ENCODE peak calls at places on chromosomes 7 and 10, in eight cellular contexts. H is stimulated activated naive CD4-positive, alpha-beta T cell; M is GM18507; S is CD4-positive, CD25-positive, alpha-beta regulatory T cell; O is NCI-H1417; Z is T follicular helper cell; N is BJ; W is Peyer's patch. I is an unnamed sample.

GRCh38 chr7:74253331-74253730 is 868 bp downstream of the RFC2 start:
- DNase-seq in H (no peak), M (no peak), S (no peak), O (no peak), Z (no peak), N (no peak), W (no peak), I (no peak)

GRCh38 chr7:70694909-70695803 is 436.8 kb upstream of the GALNT17 start:
- DNase-seq in H (no peak), M (no peak), S (no peak), O (peak), Z (no peak), N (no peak), W (no peak), I (no peak)

GRCh38 chr10:121846555-121846954 is 81.3 kb downstream of the ATE1 start:
- DNase-seq in H (no peak), M (no peak), S (no peak), O (no peak), Z (no peak), N (no peak), W (no peak), I (no peak)

GRCh38 chr7:23117841-23118240 is 12.3 kb downstream of the KLHL7 start:
- DNase-seq in H (no peak), M (no peak), S (no peak), O (peak), Z (no peak), N (no peak), W (no peak), I (no peak)

GRCh38 chr10:78200686-78201085 is 167.0 kb downstream of the RPS24 start:
- DNase-seq in H (no peak), M (no peak), S (no peak), O (no peak), Z (no peak), N (no peak), W (no peak), I (no peak)

GRCh38 chr7:93055543-93056107 is 62.2 kb downstream of the SAMD9 start:
- DNase-seq in H (peak), M (peak), S (peak), O (peak), Z (no peak), N (no peak), W (no peak), I (no peak)

GRCh38 chr10:1642600-1643160 is 94.6 kb downstream of the ADARB2 start:
- DNase-seq in H (no peak), M (no peak), S (no peak), O (no peak), Z (no peak), N (no peak), W (no peak), I (no peak)

GRCh38 chr7:128353189-128353588 is 8.3 kb downstream of the PRRT4 start:
- DNase-seq in H (no peak), M (no peak), S (no peak), O (no peak), Z (no peak), N (no peak), W (no peak), I (no peak)

GRCh38 chr7:85972504-85973141 is 671.1 kb upstream of the GRM3 start:
- DNase-seq in H (no peak), M (no peak), S (no peak), O (no peak), Z (no peak), N (no peak), W (no peak), I (no peak)

GRCh38 chr7:93374345-93374940 is 142.3 kb downstream of the VPS50 start:
- DNase-seq in H (no peak), M (no peak), S (peak), O (peak), Z (no peak), N (peak), W (no peak), I (no peak)

GRCh38 chr10:125373546-125373945 is 213.2 kb upstream of the CTBP2 start:
- DNase-seq in H (no peak), M (no peak), S (no peak), O (no peak), Z (no peak), N (no peak), W (no peak), I (no peak)

GRCh38 chr7:150968698-150969482 is 9.2 kb downstream of the KCNH2 start:
- DNase-seq in H (no peak), M (no peak), S (no peak), O (peak), Z (no peak), N (no peak), W (no peak), I (no peak)

GRCh38 chr7:13911920-13912319 is 77.5 kb downstream of the ETV1 start:
- DNase-seq in H (no peak), M (no peak), S (no peak), O (peak), Z (no peak), N (no peak), W (no peak), I (no peak)

GRCh38 chr10:124279882-124280281 is 138.8 kb downstream of the OAT start:
- DNase-seq in H (no peak), M (no peak), S (no peak), O (no peak), Z (no peak), N (no peak), W (no peak), I (no peak)

GRCh38 chr10:128263891-128264688 is 137.9 kb upstream of the MKI67 start:
- DNase-seq in H (peak), M (no peak), S (peak), O (peak), Z (peak), N (no peak), W (peak), I (no peak)

GRCh38 chr10:102613761-102614160 is 30.5 kb upstream of the TRIM8 start:
- DNase-seq in H (no peak), M (no peak), S (no peak), O (no peak), Z (no peak), N (no peak), W (no peak), I (no peak)

GRCh38 chr10:91590904-91591791 is 41.7 kb downstream of the PPP1R3C start:
- DNase-seq in H (no peak), M (no peak), S (no peak), O (peak), Z (no peak), N (peak), W (peak), I (no peak)

GRCh38 chr10:18658301-18658991 is 785 bp upstream of the ARL5B start:
- DNase-seq in H (no peak), M (no peak), S (peak), O (peak), Z (no peak), N (no peak), W (no peak), I (peak)

GRCh38 chr10:57102234-57102633 is 741.2 kb upstream of the ZWINT start:
- DNase-seq in H (no peak), M (no peak), S (no peak), O (no peak), Z (no peak), N (no peak), W (no peak), I (no peak)

GRCh38 chr10:14093735-14094484 is 236.8 kb downstream of the FRMD4A start:
- DNase-seq in H (no peak), M (no peak), S (no peak), O (peak), Z (no peak), N (no peak), W (no peak), I (no peak)

GRCh38 chr7:15309891-15310290 is 251.9 kb downstream of the AGMO start:
- DNase-seq in H (no peak), M (no peak), S (no peak), O (no peak), Z (no peak), N (no peak), W (no peak), I (no peak)

GRCh38 chr7:111012799-111013675 is 77.9 kb upstream of the LRRN3 start:
- DNase-seq in H (peak), M (peak), S (peak), O (no peak), Z (no peak), N (no peak), W (no peak), I (peak)

GRCh38 chr10:5665380-5666323 is 743 bp downstream of the ASB13 start:
- DNase-seq in H (no peak), M (no peak), S (peak), O (peak), Z (no peak), N (no peak), W (no peak), I (no peak)

GRCh38 chr7:5001911-5002310 is 42.9 kb upstream of the MMD2 start:
- DNase-seq in H (no peak), M (no peak), S (no peak), O (no peak), Z (no peak), N (no peak), W (no peak), I (no peak)

GRCh38 chr10:18159596-18159995 is 19.4 kb downstream of the CACNB2 start:
- DNase-seq in H (no peak), M (no peak), S (no peak), O (no peak), Z (no peak), N (no peak), W (no peak), I (no peak)

GRCh38 chr7:55086413-55087201 is 67.8 kb downstream of the EGFR start:
- DNase-seq in H (no peak), M (peak), S (peak), O (no peak), Z (no peak), N (no peak), W (no peak), I (peak)

GRCh38 chr10:103120977-103121735 is 71.9 kb downstream of the NT5C2 start:
- DNase-seq in H (no peak), M (no peak), S (no peak), O (no peak), Z (no peak), N (no peak), W (no peak), I (no peak)

GRCh38 chr10:22573820-22574569 is 140.4 kb downstream of the PIP4K2A start:
- DNase-seq in H (no peak), M (no peak), S (peak), O (peak), Z (no peak), N (no peak), W (no peak), I (no peak)

GRCh38 chr10:29554660-29555059 is 80.1 kb downstream of the SVIL start:
- DNase-seq in H (no peak), M (no peak), S (no peak), O (no peak), Z (no peak), N (no peak), W (no peak), I (no peak)

GRCh38 chr7:80439894-80440811 is 71.7 kb downstream of the GNAT3 start:
- DNase-seq in H (no peak), M (no peak), S (no peak), O (no peak), Z (no peak), N (peak), W (no peak), I (no peak)

GRCh38 chr10:128526793-128527375 is 400.7 kb upstream of the MKI67 start:
- DNase-seq in H (no peak), M (no peak), S (no peak), O (peak), Z (no peak), N (no peak), W (no peak), I (no peak)

GRCh38 chr7:112204776-112205347 is 1.3 kb downstream of the DOCK4 start:
- DNase-seq in H (no peak), M (no peak), S (peak), O (peak), Z (no peak), N (no peak), W (no peak), I (no peak)

GRCh38 chr7:82247814-82248433 is 195.7 kb downstream of the CACNA2D1 start:
- DNase-seq in H (no peak), M (no peak), S (no peak), O (no peak), Z (no peak), N (no peak), W (no peak), I (no peak)

GRCh38 chr7:33917661-33918060 is 12.3 kb downstream of the BMPER start:
- DNase-seq in H (no peak), M (no peak), S (no peak), O (no peak), Z (no peak), N (no peak), W (no peak), I (no peak)

GRCh38 chr7:12154119-12154518 is 57.0 kb upstream of the TMEM106B start:
- DNase-seq in H (no peak), M (no peak), S (no peak), O (peak), Z (no peak), N (no peak), W (no peak), I (no peak)

GRCh38 chr10:92395271-92395670 is 104.3 kb downstream of the MARCHF5 start:
- DNase-seq in H (no peak), M (no peak), S (no peak), O (no peak), Z (no peak), N (no peak), W (no peak), I (no peak)

GRCh38 chr7:28479507-28479947 is 67.2 kb downstream of the CREB5 start:
- DNase-seq in H (no peak), M (peak), S (no peak), O (no peak), Z (no peak), N (no peak), W (no peak), I (peak)